ENCODE peak calls at places on chromosomes 3 and 15, in four cellular contexts. N, F, Z and S are unnamed samples.

GRCh38 chr3:51955893-51956770 is 951 bp downstream of the GPR62 start:
- DNase-seq in Z (no peak), F (peak; percentile 17), N (peak; percentile 51), S (peak; percentile 27)

GRCh38 chr3:71309342-71309741 is 274.2 kb downstream of the FOXP1 start:
- DNase-seq in Z (no peak), N (no peak), F (no peak), S (no peak)

GRCh38 chr3:141776885-141777284 is 13.7 kb downstream of the GRK7 start:
- DNase-seq in N (no peak), Z (no peak), F (no peak), S (no peak)

GRCh38 chr3:196660381-196661166 is 21.1 kb downstream of the NRROS start:
- DNase-seq in N (no peak), F (no peak), Z (no peak), S (no peak)

GRCh38 chr15:101258238-101259144 is 6.6 kb upstream of the CHSY1 start:
- DNase-seq in N (no peak), F (peak; percentile 42), Z (no peak), S (peak; percentile 38)

GRCh38 chr3:127261925-127262324 is 25.9 kb downstream of the PRR20G start:
- DNase-seq in Z (no peak), N (no peak), F (no peak), S (no peak)

GRCh38 chr3:81045976-81046375 is 715.5 kb downstream of the GBE1 start:
- DNase-seq in F (no peak), N (no peak), Z (no peak), S (no peak)

GRCh38 chr3:9930804-9931418 is 2.7 kb upstream of the CRELD1 start:
- DNase-seq in Z (no peak), F (no peak), N (no peak), S (no peak)

GRCh38 chr15:48516125-48516524 is 129.4 kb downstream of the FBN1 start:
- DNase-seq in Z (no peak), N (no peak), F (no peak), S (no peak)

GRCh38 chr15:87877114-87877810 is 379.3 kb downstream of the NTRK3 start:
- DNase-seq in N (no peak), Z (no peak), F (no peak), S (no peak)

GRCh38 chr3:167917969-167918368 is 177.8 kb downstream of the GOLIM4 start:
- DNase-seq in N (no peak), F (no peak), Z (no peak), S (no peak)

GRCh38 chr3:167908745-167909442 is 173.4 kb downstream of the SERPINI1 start:
- DNase-seq in Z (no peak), N (no peak), F (no peak), S (no peak)

GRCh38 chr3:167909443-167910287 is 174.1 kb downstream of the SERPINI1 start:
- DNase-seq in Z (no peak), F (no peak), N (no peak), S (no peak)

GRCh38 chr3:167918686-167919085 is 177.0 kb downstream of the GOLIM4 start:
- DNase-seq in F (no peak), N (no peak), Z (no peak), S (no peak)

DNA sequence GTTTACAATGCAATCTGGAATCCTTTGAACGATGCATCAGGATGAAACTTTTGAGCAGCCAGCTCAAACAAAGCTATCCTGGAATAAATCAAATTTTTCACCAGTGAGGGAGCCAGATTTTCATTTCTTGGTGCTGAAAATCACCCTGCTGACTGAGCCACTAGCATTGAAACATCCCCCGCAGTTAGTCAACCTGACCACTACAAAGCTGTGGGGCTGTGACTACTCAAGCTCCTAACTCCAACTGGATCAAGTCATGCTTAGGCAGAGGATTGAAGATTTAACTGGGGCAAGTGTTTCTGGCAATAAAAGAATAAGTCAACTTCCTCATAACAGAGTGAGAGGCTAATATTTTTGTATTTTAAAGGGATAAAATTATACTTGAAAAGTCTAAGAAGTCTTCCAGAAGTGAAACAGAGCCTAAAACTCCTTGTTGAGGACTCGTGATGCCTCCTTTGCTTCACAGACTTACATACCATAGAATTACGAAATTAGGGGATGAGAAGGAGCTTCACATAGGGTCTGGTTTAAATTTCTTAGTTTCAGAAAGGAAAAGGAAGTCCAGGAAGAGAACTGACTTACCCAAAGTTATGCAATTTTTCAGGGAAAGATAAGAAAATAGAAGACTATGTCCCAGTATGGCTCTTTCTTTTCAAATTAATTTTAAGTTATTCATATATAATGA is 177.8 kb downstream of the SERPINI1 start:
- DNase-seq in Z (no peak), F (no peak), N (no peak), S (no peak)
- TF ChIP-seq CTCF in Z (no peak), F (no peak), N (peak; percentile 30), S (no peak)

DNA sequence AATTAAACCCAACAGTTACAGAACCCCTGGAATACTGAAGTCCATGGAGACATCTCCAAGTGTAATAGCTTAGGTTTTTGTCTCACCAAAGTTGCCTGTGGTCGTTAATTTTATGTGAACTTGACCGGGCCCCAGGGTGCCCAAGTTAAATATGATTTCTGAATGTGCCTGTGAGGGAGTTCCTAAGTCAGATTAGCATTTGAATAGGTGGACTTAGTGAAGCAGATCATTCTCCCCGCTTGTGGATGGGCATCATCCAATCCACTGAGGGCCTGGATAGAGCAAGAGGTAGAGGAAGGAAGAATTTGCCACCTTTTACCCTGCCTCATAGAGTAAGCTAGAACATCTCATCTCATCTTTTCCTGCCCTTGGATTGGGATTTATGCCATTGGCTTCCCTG is 203.0 kb downstream of the MYRIP start:
- DNase-seq in F (no peak), N (no peak), Z (no peak), S (no peak)
- TF ChIP-seq CTCF in F (no peak), N (no peak), Z (no peak), S (no peak)

DNA sequence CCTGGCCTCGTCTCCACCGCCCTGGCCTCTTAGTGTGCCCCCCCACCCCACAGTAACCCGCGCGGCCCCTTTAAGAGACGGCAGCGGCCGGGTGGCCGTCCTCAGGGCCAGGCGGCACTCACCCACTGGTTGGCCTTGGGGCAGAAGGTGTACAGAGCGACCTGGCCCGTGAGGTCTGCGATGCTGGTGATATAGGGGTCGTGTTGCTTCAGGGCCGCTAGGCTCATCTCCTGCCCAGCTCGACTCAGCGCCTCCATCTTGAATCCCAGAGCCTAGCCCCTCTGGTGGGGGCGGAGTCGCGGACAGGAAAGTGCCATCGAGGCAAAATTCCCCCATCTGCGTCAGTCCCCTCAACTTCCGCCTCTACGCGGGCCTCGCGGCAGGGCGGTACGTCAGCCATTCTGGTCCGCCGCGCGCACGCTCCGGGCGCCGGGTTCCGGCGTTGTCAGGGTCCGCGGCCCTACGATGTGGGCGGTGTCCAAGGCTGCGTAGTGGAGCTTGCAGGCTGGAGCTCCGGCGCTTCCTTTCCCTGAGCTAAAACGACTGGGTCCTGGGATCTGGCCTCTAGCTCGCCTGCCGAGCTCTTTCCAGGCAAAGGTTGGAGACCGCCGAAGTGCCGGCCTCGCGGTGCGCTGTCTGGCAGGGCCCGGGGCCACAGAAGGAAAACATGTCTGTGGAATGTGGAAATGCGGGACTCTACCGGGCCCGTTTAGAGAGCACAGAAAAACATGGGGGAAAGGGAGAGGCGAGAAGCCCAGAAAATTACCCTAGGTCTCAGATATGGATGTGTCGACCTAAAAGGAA is at the start of gene DCP1A:
- DNase-seq in Z (peak; percentile 83), N (peak; percentile 93), F (peak; percentile 93), S (peak; percentile 95)
- TF ChIP-seq CTCF in Z (no peak), N (no peak), F (no peak), S (no peak)

DNA sequence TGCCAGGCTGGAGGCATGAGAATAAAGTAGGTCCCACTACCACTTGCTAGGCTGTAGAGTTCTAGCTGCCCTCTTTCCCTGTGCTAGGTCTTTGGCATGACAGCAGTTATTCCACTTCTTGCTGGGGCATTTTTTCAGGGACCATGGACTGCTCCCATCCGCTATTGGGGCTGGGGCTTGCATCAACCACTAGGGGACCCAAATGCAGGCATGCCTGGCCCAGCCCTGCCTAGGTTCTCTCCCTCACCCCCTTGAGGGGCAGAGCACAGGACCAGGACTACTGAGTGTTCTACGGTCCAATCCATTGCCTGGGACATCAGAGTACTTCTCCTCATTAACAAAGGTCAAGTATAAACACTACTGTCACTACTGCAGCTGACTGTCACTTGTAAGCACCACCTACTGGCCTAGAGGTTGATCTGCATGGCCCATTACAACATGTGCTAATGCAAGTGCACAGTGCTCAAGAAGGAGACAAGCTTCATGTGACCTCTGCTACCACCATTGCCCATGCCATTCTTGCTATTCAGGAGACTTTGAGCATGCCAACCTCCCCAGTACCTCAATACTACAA is 270.5 kb downstream of the MBNL1 start:
- DNase-seq in N (no peak), F (no peak), Z (no peak), S (no peak)
- TF ChIP-seq CTCF in N (no peak), F (no peak), Z (no peak), S (no peak)